ENCODE peak calls at places on chromosomes 5 and 9, in four cellular contexts. Z, R, V and U are unnamed samples.

GRCh38 chr9:110081395-110081794 is 126.6 kb downstream of the C9orf152 start:
- DNase-seq in R (no peak), Z (no peak), V (no peak), U (peak; percentile 65)

GRCh38 chr5:17305964-17306725 is 88.7 kb downstream of the BASP1 start:
- DNase-seq in R (no peak), Z (no peak), V (peak; percentile 11), U (peak; percentile 83)

GRCh38 chr9:16262467-16263261 is 607.8 kb downstream of the BNC2 start:
- DNase-seq in Z (no peak), V (no peak), R (no peak), U (no peak)

GRCh38 chr5:393846-394275 is 49.1 kb upstream of the EXOC3 start:
- DNase-seq in R (no peak), V (no peak), Z (no peak), U (no peak)

GRCh38 chr5:164818440-164818839 is 1313.0 kb downstream of the MAT2B start:
- DNase-seq in V (no peak), Z (no peak), R (no peak), U (no peak)

GRCh38 chr9:112905084-112905483 is 14.4 kb upstream of the SLC46A2 start:
- DNase-seq in R (no peak), V (no peak), Z (no peak), U (no peak)

GRCh38 chr9:30058463-30058862 is 2326.0 kb upstream of the ACO1 start:
- DNase-seq in Z (no peak), R (no peak), V (no peak), U (no peak)

GRCh38 chr5:116847960-116848359 is 273.3 kb upstream of the SEMA6A start:
- DNase-seq in R (no peak), Z (no peak), V (no peak), U (no peak)

GRCh38 chr5:113340537-113340936 is 94.3 kb downstream of the TSSK1B start:
- DNase-seq in Z (peak; percentile 78), R (no peak), V (peak; percentile 46), U (peak; percentile 12)

GRCh38 chr5:127887282-127887681 is 184.1 kb downstream of the CCDC192 start:
- DNase-seq in V (no peak), Z (no peak), R (no peak), U (peak; percentile 79)

GRCh38 chr5:147234098-147234824 is 565 bp upstream of the STK32A start:
- DNase-seq in Z (no peak), V (peak; percentile 27), R (no peak), U (no peak)

GRCh38 chr9:97160255-97160654 is 121.3 kb upstream of the CTSV start:
- DNase-seq in R (no peak), Z (no peak), V (no peak), U (no peak)

GRCh38 chr9:21711504-21711903 is 90.9 kb upstream of the MTAP start:
- DNase-seq in R (peak; percentile 80), Z (no peak), V (peak; percentile 48), U (no peak)

GRCh38 chr5:150789943-150790611 is 11.5 kb downstream of the SMIM3 start:
- DNase-seq in Z (no peak), R (peak; percentile 85), V (peak; percentile 11), U (peak; percentile 98)

GRCh38 chr5:138470322-138471285 is 5.3 kb downstream of the EGR1 start:
- DNase-seq in R (peak; percentile 87), Z (no peak), V (no peak), U (no peak)

GRCh38 chr5:7856855-7857254 is 5.9 kb upstream of the CFAP90 start:
- DNase-seq in V (peak; percentile 85), R (peak; percentile 15), Z (no peak), U (peak; percentile 60)

GRCh38 chr9:110140276-110140675 is 67.7 kb downstream of the C9orf152 start:
- DNase-seq in R (no peak), Z (no peak), V (no peak), U (no peak)

GRCh38 chr9:123524866-123525265 is 168.9 kb downstream of the CRB2 start:
- DNase-seq in V (no peak), R (no peak), Z (no peak), U (no peak)

GRCh38 chr5:67246546-67246945 is 49.9 kb upstream of the CD180 start:
- DNase-seq in V (no peak), R (no peak), Z (no peak), U (no peak)

GRCh38 chr5:160245506-160246100 is 16.3 kb downstream of the FABP6 start:
- DNase-seq in Z (no peak), V (no peak), R (no peak), U (no peak)

GRCh38 chr5:152181461-152181860 is 223.6 kb downstream of the NMUR2 start:
- DNase-seq in V (no peak), R (no peak), Z (no peak), U (no peak)

GRCh38 chr5:141889282-141889871 is 11.2 kb upstream of the PCDH1 start:
- DNase-seq in V (no peak), Z (no peak), R (no peak), U (peak; percentile 36)

GRCh38 chr5:14503017-14503680 is 78.4 kb upstream of the OTULINL start:
- DNase-seq in Z (no peak), R (no peak), V (no peak), U (peak; percentile 0)

GRCh38 chr5:124996023-124996763 is 249.8 kb upstream of the ZNF608 start:
- DNase-seq in V (peak; percentile 62), R (no peak), Z (no peak), U (no peak)

GRCh38 chr5:42949348-42950090 is 90.6 kb downstream of the ANXA2R start:
- DNase-seq in V (peak; percentile 50), R (no peak), Z (peak; percentile 31), U (peak; percentile 83)
- TF ChIP-seq CTCF in V (peak; percentile 12), R (no peak), Z (no peak), U (peak; percentile 51)

GRCh38 chr9:127123239-127123935 is 952 bp upstream of the ANGPTL2 start:
- DNase-seq in R (no peak), Z (peak; percentile 72), V (peak; percentile 11), U (no peak)
- H3K4me3 ChIP-seq in R (no peak overlapping the region), Z (no peak overlapping the region), V (peak overlapping the region; percentile 60), U (peak overlapping the region; percentile 66)

DNA sequence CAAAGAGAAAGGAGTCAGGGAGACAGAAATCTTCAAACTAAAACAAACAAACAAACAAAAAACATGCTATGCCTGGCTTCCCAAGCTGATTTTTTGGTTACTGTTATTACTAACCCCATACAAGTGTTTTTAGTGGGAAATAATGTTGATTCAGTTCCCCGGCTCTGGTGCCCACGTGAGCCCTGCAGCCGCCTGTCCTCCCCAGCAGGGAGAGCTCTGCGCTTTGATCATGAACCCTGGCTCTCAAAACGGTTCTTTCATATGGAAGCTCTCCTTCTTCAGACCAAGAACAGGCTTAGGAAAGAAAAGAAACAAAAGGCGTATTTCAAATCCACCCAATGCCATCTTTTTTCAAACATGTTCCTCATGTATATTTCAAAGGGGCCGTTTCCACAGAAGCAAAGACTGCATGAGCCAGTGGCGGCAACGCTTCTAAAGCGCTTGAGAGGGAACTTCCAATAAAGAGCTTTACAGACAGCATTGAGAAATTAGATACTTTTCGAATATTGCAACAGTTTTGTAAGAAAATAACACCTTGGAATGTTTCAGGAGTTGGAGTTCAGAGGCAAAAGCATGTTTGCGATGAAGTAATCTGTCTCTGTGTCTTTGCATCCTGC is 74.8 kb downstream of the ICE1 start:
- DNase-seq in V (peak; percentile 78), Z (peak; percentile 79), R (peak; percentile 26), U (peak; percentile 69)
- TF ChIP-seq CTCF in V (peak; percentile 79), Z (peak; percentile 52), R (peak; percentile 48), U (peak; percentile 83)

DNA sequence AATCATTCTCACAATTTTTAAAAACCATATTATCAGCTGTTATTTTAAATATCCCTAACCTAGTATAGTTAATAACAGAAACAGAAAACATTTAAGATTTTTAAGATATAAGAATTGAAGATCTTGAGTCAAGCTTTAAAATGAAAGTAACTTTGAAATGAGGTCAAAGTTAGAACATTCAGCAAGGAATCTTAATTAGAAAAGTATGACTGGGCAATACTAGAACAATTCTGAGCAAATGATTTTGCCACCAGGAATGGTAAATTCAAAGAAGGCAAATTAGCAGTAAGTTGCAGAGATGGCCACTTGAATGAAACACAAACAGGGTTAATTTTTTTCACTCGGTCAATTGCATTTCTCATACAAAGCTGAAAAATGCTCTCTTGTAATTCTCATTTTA is 117.9 kb downstream of the NXNL2 start:
- DNase-seq in R (no peak), Z (no peak), V (no peak), U (peak; percentile 41)
- H3K4me3 ChIP-seq in R (no peak overlapping the region), Z (no peak overlapping the region), V (no peak overlapping the region), U (no peak overlapping the region)

GRCh38 chr5:170630711-170631141 is 126.9 kb downstream of the KCNIP1 start:
- DNase-seq in R (no peak), V (no peak), Z (no peak), U (no peak)

GRCh38 chr5:170632985-170633234 is 129.1 kb downstream of the KCNIP1 start:
- DNase-seq in R (no peak), Z (no peak), V (peak; percentile 89), U (no peak)

GRCh38 chr5:170632266-170632984 is 128.6 kb downstream of the KCNIP1 start:
- DNase-seq in Z (no peak), R (no peak), V (peak; percentile 76), U (no peak)

GRCh38 chr5:170630226-170630625 is 126.4 kb downstream of the KCNIP1 start:
- DNase-seq in Z (no peak), R (no peak), V (no peak), U (no peak)

DNA sequence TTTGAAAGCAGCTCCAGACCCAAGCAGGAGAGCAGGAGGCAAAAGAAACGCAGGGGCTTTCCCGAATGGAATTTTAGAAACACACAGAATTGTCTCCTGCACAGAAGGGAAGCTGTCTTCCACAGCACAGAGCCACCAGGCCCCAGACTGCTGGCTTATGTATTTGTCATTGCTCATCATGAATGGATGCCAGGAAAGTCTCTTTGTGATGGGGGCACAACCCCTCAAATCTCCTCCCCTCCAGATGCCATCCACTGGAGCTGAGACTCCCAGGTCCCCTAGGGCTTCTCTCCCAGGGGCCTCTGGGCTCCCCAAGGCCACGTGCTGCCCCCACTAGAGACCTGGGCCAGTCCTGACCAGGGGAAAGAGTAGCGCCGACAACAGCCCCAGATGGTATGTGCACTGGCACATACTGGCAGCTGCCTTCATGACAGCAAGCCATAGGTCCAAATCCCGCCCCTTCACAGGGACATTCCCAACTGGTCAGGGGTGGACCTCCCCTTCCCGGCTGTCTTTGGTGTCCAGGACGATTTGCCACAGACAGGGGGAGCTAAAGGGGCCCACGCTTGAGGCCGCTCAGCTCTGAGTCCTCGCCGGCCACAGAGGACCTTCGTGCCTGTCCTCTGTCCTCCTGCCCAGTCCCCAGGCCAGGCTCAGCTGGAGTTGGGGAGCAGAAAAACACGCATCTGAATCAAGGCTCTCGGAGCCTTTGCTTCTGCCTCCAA is 127.8 kb downstream of the KCNIP1 start:
- DNase-seq in R (peak; percentile 33), V (peak; percentile 72), Z (no peak), U (peak; percentile 15)
- TF ChIP-seq CTCF in R (no peak), V (peak; percentile 37), Z (no peak), U (no peak)

DNA sequence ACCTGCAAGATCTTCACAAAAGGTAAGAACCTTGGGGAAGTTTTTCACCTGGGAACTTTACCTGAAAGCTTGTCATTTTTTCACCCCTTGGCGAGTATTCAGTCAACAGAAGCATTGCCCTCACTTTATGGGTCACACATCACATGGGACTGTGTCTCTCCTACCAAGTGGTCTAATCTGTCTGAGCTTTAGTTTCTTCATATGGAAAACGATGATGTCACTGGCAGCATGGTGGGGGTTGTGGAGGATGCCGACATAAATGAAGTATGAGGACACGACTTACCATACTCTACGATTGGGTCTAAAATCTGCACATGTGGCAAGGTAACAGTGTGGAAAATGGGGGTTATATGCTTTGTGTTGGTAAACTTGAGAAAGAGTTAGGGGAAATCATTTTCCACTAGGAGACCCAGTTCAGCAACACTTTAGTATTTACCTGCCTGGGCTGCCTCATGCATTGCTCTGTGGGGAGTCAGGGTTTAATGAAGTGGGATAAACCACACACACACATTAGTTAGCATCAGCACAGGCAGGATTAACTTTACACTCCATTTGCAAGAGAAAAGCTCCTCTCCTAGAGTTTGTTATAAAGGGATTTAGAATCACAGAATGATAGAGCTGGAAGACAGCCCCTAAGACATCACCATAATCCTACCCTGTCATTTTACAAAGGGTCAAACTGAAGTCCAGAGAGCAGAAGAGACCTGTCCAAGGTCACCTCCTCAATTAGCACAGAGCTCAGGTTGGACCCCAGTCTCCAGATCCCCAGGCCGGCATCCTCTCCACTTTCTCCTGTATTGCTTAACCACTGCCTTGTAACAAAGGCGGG is 19.8 kb upstream of the PAX5 start:
- DNase-seq in R (no peak), V (peak; percentile 41), Z (no peak), U (no peak)
- H3K4me3 ChIP-seq in R (no peak overlapping the region), V (peak overlapping the region; percentile 18), Z (no peak overlapping the region), U (no peak overlapping the region)